ENCODE peak calls at places on chromosomes 1 and 21, in eight cellular contexts. T is HCT116, S is transverse colon, F is K562, J is H1, Y is upper lobe of left lung, X is sigmoid colon, L is stomach. N is an unnamed sample.

GRCh38 chr1:92882817-92883216 is 51.0 kb downstream of the RPL5 start:
- DNase-seq in T (no peak), S (peak), F (no peak), J (no peak), Y (peak), X (no peak), L (no peak), N (no peak)

GRCh38 chr21:44052830-44053226 is 40.7 kb downstream of the TRAPPC10 start:
- DNase-seq in T (no peak), S (no peak), F (no peak), J (no peak), Y (no peak), X (no peak), L (no peak), N (no peak)

GRCh38 chr1:38997901-38998190 is 6.8 kb downstream of the AKIRIN1 start:
- DNase-seq in T (no peak), S (no peak), F (no peak), J (no peak), Y (no peak), X (no peak), L (no peak), N (no peak)

GRCh38 chr1:145719230-145720079 is at the start of gene CD160:
- DNase-seq in T (no peak), S (no peak), F (no peak), J (no peak), Y (no peak), X (no peak), L (no peak), N (no peak)

GRCh38 chr1:22628698-22629444 is 7.6 kb upstream of the C1QA start:
- DNase-seq in T (no peak), S (no peak), F (no peak), J (no peak), Y (no peak), X (no peak), L (no peak), N (no peak)

GRCh38 chr1:118989006-118989736 is 1.0 kb upstream of the TBX15 start:
- DNase-seq in T (no peak), S (no peak), F (no peak), J (peak), Y (no peak), X (no peak), L (no peak), N (no peak)

GRCh38 chr1:178867670-178868069 is 3.2 kb downstream of the ANGPTL1 start:
- DNase-seq in T (no peak), S (no peak), F (no peak), J (no peak), Y (no peak), X (no peak), L (no peak), N (no peak)

GRCh38 chr1:230517786-230518185 is 91.7 kb upstream of the PGBD5 start:
- DNase-seq in T (no peak), S (no peak), F (no peak), J (no peak), Y (no peak), X (no peak), L (no peak), N (no peak)

GRCh38 chr21:46005481-46005881 is 23.9 kb downstream of the COL6A1 start:
- DNase-seq in T (no peak), S (peak), F (no peak), J (peak), Y (no peak), X (peak), L (peak), N (no peak)

GRCh38 chr1:101050869-101051268 is 25.3 kb upstream of the DPH5 start:
- DNase-seq in T (no peak), S (no peak), F (no peak), J (no peak), Y (no peak), X (no peak), L (no peak), N (no peak)

GRCh38 chr1:204335085-204335484 is 24.6 kb downstream of the PLEKHA6 start:
- DNase-seq in T (no peak), S (no peak), F (no peak), J (no peak), Y (no peak), X (no peak), L (no peak), N (no peak)

GRCh38 chr21:23876925-23877558 is 1730.2 kb downstream of the MRPL39 start:
- DNase-seq in T (no peak), S (no peak), F (no peak), J (no peak), Y (no peak), X (no peak), L (no peak), N (no peak)

GRCh38 chr1:8419861-8420260 is 101.9 kb downstream of the SLC45A1 start:
- DNase-seq in T (no peak), S (no peak), F (no peak), J (no peak), Y (no peak), X (no peak), L (no peak), N (no peak)
- TF ChIP-seq POLR2A in T (no peak), S (no peak), F (no peak), J (no peak), Y (no peak), X (no peak), L (no peak), N (no peak)

GRCh38 chr21:22764222-22764621 is 1766.0 kb downstream of the NCAM2 start:
- DNase-seq in T (no peak), S (no peak), F (no peak), J (no peak), Y (no peak), X (no peak), L (no peak), N (no peak)
- TF ChIP-seq POLR2AphosphoS5 in T (no peak), S (no peak), F (no peak), J (no peak), Y (no peak), X (no peak), L (no peak), N (no peak)

GRCh38 chr1:90381598-90381997 is 335.5 kb downstream of the BARHL2 start:
- DNase-seq in T (no peak), S (no peak), F (no peak), J (no peak), Y (no peak), X (no peak), L (peak), N (no peak)

GRCh38 chr1:90391116-90391515 is 326.0 kb downstream of the BARHL2 start:
- DNase-seq in T (no peak), S (no peak), F (no peak), J (no peak), Y (no peak), X (no peak), L (no peak), N (no peak)

GRCh38 chr1:90387825-90388224 is 329.3 kb downstream of the BARHL2 start:
- DNase-seq in T (no peak), S (no peak), F (no peak), J (no peak), Y (no peak), X (no peak), L (no peak), N (no peak)

GRCh38 chr1:90384152-90384650 is 332.9 kb downstream of the BARHL2 start:
- DNase-seq in T (no peak), S (no peak), F (no peak), J (no peak), Y (no peak), X (no peak), L (no peak), N (no peak)

GRCh38 chr1:90386899-90387334 is 330.2 kb downstream of the BARHL2 start:
- DNase-seq in T (no peak), S (no peak), F (no peak), J (no peak), Y (no peak), X (no peak), L (no peak), N (no peak)
- H3K4me3 ChIP-seq in T (no peak), S (no peak), F (no peak), J (no peak), Y (no peak), X (no peak), L (no peak), N (no peak)

GRCh38 chr1:151831605-151832004 is at the start of gene RORC:
- DNase-seq in T (no peak), S (peak), F (no peak), J (no peak), Y (peak), X (no peak), L (peak), N (no peak)
- TF ChIP-seq POLR2A in T (no peak), S (peak), F (no peak), J (no peak), Y (no peak), X (peak), L (no peak), N (no peak)

GRCh38 chr1:162178432-162178831 is 108.9 kb downstream of the NOS1AP start:
- DNase-seq in T (no peak), S (no peak), F (no peak), J (no peak), Y (no peak), X (no peak), L (no peak), N (no peak)
- TF ChIP-seq POLR2AphosphoS5 in T (no peak), S (no peak), F (no peak), J (no peak), Y (no peak), X (no peak), L (no peak), N (no peak)